ENCODE peak calls at places on chromosomes 1 and 21, in nine cellular contexts. W, J, O, T, M, P, A, X and V are unnamed samples.

GRCh38 chr1:31510853-31511789 is 65.2 kb upstream of the TINAGL1 start:
- DNase-seq in W (peak; percentile 13), J (peak; percentile 23), O (no peak), T (no peak), M (no peak), P (no peak), A (no peak), X (no peak), V (no peak)

GRCh38 chr21:42463861-42464515 is 32.0 kb downstream of the RSPH1 start:
- DNase-seq in W (no peak), J (no peak), O (peak; percentile 81), T (peak; percentile 64), M (no peak), P (no peak), A (peak; percentile 59), X (no peak), V (no peak)

GRCh38 chr1:11072216-11072917 is 12.5 kb upstream of the SRM start:
- DNase-seq in W (no peak), J (no peak), O (no peak), T (no peak), M (no peak), P (no peak), A (no peak), X (peak; percentile 70), V (peak; percentile 76)

GRCh38 chr1:110114173-110114572 is 1.9 kb downstream of the UBL4B start:
- DNase-seq in W (no peak), J (no peak), O (no peak), T (no peak), M (no peak), P (no peak), A (no peak), X (no peak), V (no peak)

GRCh38 chr1:52002038-52002917 is 11.8 kb upstream of the RAB3B start:
- DNase-seq in W (peak; percentile 88), J (peak; percentile 72), O (peak; percentile 89), T (peak; percentile 90), M (peak; percentile 63), P (no peak), A (no peak), X (peak; percentile 87), V (peak; percentile 86)

GRCh38 chr1:106768501-106768900 is 288.0 kb upstream of the PRMT6 start:
- DNase-seq in W (no peak), J (no peak), O (peak; percentile 37), T (peak; percentile 47), M (no peak), P (no peak), A (no peak), X (no peak), V (no peak)

GRCh38 chr1:147579532-147580199 is 38.4 kb downstream of the BCL9 start:
- DNase-seq in W (no peak), J (no peak), O (no peak), T (no peak), M (peak; percentile 19), P (no peak), A (no peak), X (no peak), V (no peak)

GRCh38 chr1:19758227-19758830 is 41.4 kb downstream of the TMCO4 start:
- DNase-seq in W (no peak), J (peak; percentile 87), O (peak; percentile 35), T (peak; percentile 50), M (no peak), P (no peak), A (no peak), X (no peak), V (no peak)

GRCh38 chr1:40341509-40342380 is 24.7 kb upstream of the COL9A2 start:
- DNase-seq in W (no peak), J (no peak), O (no peak), T (no peak), M (no peak), P (no peak), A (no peak), X (no peak), V (no peak)

GRCh38 chr1:1079408-1080121 is 5.5 kb upstream of the RNF223 start:
- DNase-seq in W (no peak), J (peak; percentile 40), O (peak; percentile 97), T (peak; percentile 62), M (no peak), P (no peak), A (peak; percentile 78), X (peak; percentile 80), V (peak; percentile 75)

GRCh38 chr1:180098242-180098995 is 56.2 kb upstream of the QSOX1 start:
- DNase-seq in W (no peak), J (peak; percentile 14), O (peak; percentile 91), T (peak; percentile 53), M (no peak), P (no peak), A (no peak), X (no peak), V (no peak)

GRCh38 chr1:206472454-206472853 is 2.2 kb downstream of the IKBKE start:
- DNase-seq in W (no peak), J (no peak), O (peak; percentile 79), T (peak; percentile 85), M (no peak), P (no peak), A (no peak), X (no peak), V (no peak)

GRCh38 chr1:61253059-61253735 is 170.8 kb downstream of the NFIA start:
- DNase-seq in W (peak; percentile 24), J (peak; percentile 87), O (peak; percentile 96), T (peak; percentile 47), M (no peak), P (peak; percentile 89), A (peak; percentile 87), X (no peak), V (no peak)

GRCh38 chr1:203888807-203889251 is 27.4 kb downstream of the SNRPE start:
- DNase-seq in W (no peak), J (no peak), O (peak; percentile 77), T (peak; percentile 3), M (no peak), P (no peak), A (no peak), X (no peak), V (no peak)

DNA sequence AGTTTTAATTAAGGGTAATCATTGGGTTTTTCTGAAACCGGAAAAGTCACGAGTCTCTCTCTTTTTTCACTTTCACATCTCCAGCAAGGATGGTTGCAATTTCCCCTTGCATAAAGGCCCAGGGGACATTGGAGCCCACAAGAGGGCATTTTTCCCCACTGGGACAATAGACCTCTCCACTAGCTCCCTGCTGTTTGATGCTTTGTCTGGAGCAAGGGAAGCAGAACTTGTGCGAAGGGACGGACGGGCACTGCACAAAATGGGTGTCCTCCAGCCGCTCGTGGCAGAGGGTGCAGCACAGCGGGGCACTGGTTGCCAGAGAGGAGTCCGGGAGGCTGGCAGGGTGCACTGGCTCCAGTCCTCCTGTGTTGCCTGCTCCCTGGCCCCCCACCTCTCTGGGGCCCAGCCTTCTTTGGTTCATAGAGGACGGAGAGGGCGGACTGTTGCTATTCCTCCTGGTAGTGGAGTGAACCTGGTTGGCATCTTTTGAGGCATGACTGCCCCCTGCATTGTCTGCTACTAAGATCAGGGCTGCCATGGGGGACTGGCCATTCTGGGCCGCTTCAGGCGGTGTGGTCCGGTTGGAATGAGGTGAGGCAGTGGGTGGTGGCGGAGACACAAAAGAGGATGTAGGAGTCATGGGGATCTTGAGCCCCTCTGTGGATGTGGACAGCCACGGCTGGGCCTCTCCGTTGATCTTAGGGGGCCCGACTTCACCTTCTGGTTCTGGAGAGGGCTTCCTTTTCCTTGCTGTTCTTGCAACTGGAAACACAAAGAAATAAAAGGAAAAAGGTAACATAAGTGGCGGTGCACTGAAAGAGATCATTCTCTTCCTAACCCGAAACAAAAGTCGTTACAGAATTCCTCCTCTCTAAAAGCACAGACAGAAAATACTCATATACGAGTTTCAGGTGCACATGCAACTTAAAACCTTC is 2.6 kb downstream of the IRF2BP2 start:
- DNase-seq in W (no peak), J (peak; percentile 51), O (peak; percentile 83), T (no peak), M (no peak), P (no peak), A (no peak), X (no peak), V (no peak)
- TF ChIP-seq CTCF in W (peak; percentile 23), J (no peak), O (no peak), T (peak; percentile 37), M (peak; percentile 51), P (peak; percentile 15), A (peak; percentile 12), X (no peak), V (no peak)

GRCh38 chr1:48207131-48207530 is 15.4 kb upstream of the SLC5A9 start:
- DNase-seq in W (no peak), J (no peak), O (no peak), T (no peak), M (no peak), P (no peak), A (no peak), X (no peak), V (no peak)

GRCh38 chr1:48206371-48206770 is 16.1 kb upstream of the SLC5A9 start:
- DNase-seq in W (no peak), J (no peak), O (no peak), T (no peak), M (no peak), P (no peak), A (no peak), X (no peak), V (no peak)

GRCh38 chr1:48207536-48208075 is 14.9 kb upstream of the SLC5A9 start:
- DNase-seq in W (no peak), J (no peak), O (no peak), T (no peak), M (no peak), P (no peak), A (no peak), X (no peak), V (no peak)

GRCh38 chr1:48203287-48203900 is 19.1 kb upstream of the SLC5A9 start:
- DNase-seq in W (no peak), J (peak; percentile 25), O (peak; percentile 62), T (peak; percentile 22), M (no peak), P (no peak), A (no peak), X (peak; percentile 39), V (peak; percentile 40)

DNA sequence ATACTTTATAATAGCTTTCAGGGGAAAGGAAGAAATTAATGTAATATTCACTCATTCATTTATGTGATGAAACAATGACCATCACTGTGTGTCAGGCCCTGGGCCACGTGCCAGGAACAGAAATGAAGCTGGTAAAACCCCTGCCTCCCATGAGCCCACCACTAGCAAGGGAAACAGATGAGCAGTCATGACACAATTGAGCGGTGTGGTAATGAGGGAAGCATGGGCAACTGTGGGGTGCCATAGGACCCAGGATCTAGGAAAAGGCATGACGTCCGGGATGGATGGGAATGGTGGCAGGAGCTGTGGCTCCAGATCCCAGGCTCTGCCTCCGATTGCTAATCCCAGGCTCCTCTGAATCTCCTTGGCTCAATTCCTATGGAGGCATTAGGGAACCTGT is 17.0 kb upstream of the SLC5A9 start:
- DNase-seq in W (no peak), J (no peak), O (no peak), T (no peak), M (no peak), P (no peak), A (no peak), X (no peak), V (no peak)
- TF ChIP-seq CTCF in W (no peak), J (no peak), O (no peak), T (no peak), M (no peak), P (no peak), A (no peak), X (no peak), V (no peak)

GRCh38 chr1:47469910-47470309 is 32.1 kb downstream of the FOXD2 start:
- DNase-seq in W (no peak), J (no peak), O (no peak), T (no peak), M (no peak), P (no peak), A (no peak), X (no peak), V (no peak)
- TF ChIP-seq CTCF in W (no peak), J (no peak), O (no peak), T (no peak), M (no peak), P (no peak), A (no peak), X (no peak), V (no peak)

GRCh38 chr1:152182431-152182830 is 23.4 kb upstream of the RPTN start:
- DNase-seq in W (no peak), J (no peak), O (peak; percentile 80), T (peak; percentile 58), M (no peak), P (no peak), A (no peak), X (no peak), V (no peak)
- TF ChIP-seq CTCF in W (peak; percentile 41), J (peak; percentile 55), O (peak; percentile 94), T (peak; percentile 67), M (peak; percentile 30), P (peak; percentile 7), A (peak; percentile 13), X (peak; percentile 43), V (peak; percentile 53)